ENCODE peak calls at places on chromosomes 2 and 18, in four cellular contexts. P is astrocyte of the cerebellum, R is ovary, K is PC-3. L is an unnamed sample.

GRCh38 chr2:235510305-235510704 is 16.5 kb downstream of the AGAP1 start:
- DNase-seq in P (no peak), K (no peak), R (no peak), L (no peak)

GRCh38 chr2:70400539-70400938 is 98.7 kb upstream of the FAM136A start:
- DNase-seq in R (no peak), P (no peak), K (no peak), L (no peak)

GRCh38 chr2:191688934-191689695 is 11.2 kb downstream of the NABP1 start:
- DNase-seq in R (no peak), K (peak; percentile 90), P (peak; percentile 79), L (no peak)

GRCh38 chr18:21243041-21243431 is 1.0 kb downstream of the GREB1L start:
- DNase-seq in K (peak; percentile 38), R (peak; percentile 25), P (no peak), L (no peak)

GRCh38 chr18:57122906-57123510 is 23.9 kb upstream of the BOD1L2 start:
- DNase-seq in K (no peak), P (no peak), R (no peak), L (no peak)

GRCh38 chr2:188251034-188251433 is 40.6 kb upstream of the GULP1 start:
- DNase-seq in K (no peak), P (no peak), R (no peak), L (no peak)

GRCh38 chr2:230824406-230824978 is 40.2 kb upstream of the ITM2C start:
- DNase-seq in R (peak; percentile 35), P (peak; percentile 78), K (peak; percentile 82), L (peak; percentile 33)

GRCh38 chr2:120350801-120351324 is 4.9 kb downstream of the INHBB start:
- DNase-seq in R (no peak), K (no peak), P (no peak), L (no peak)

GRCh38 chr2:112483047-112483473 is 1.1 kb downstream of the TTL start:
- DNase-seq in P (no peak), K (peak; percentile 58), R (no peak), L (no peak)

GRCh38 chr2:216283038-216283900 is 89.0 kb downstream of the MARCHF4 start:
- DNase-seq in P (no peak), R (no peak), K (peak; percentile 17), L (no peak)

GRCh38 chr2:237254911-237255578 is 158.9 kb downstream of the COL6A3 start:
- DNase-seq in P (peak; percentile 65), K (peak; percentile 63), R (no peak), L (no peak)

GRCh38 chr2:15666776-15667578 is 75.3 kb downstream of the DDX1 start:
- DNase-seq in K (no peak), P (no peak), R (no peak), L (no peak)

GRCh38 chr2:235390108-235390815 is 103.6 kb upstream of the AGAP1 start:
- DNase-seq in P (no peak), R (no peak), K (no peak), L (no peak)

GRCh38 chr2:34306745-34307144 is 707.6 kb upstream of the FAM98A start:
- DNase-seq in K (no peak), P (no peak), R (no peak), L (no peak)

GRCh38 chr2:232485757-232486557 is 1.7 kb downstream of the ECEL1 start:
- DNase-seq in R (peak; percentile 20), P (no peak), K (no peak), L (no peak)

GRCh38 chr18:47964086-47964485 is 33.6 kb upstream of the SMAD2 start:
- DNase-seq in P (no peak), K (no peak), R (no peak), L (no peak)

GRCh38 chr18:71293322-71293721 is 1004.5 kb downstream of the SOCS6 start:
- DNase-seq in R (no peak), K (peak; percentile 24), P (no peak), L (no peak)

GRCh38 chr18:35193313-35193712 is 47.5 kb upstream of the ZNF397 start:
- DNase-seq in P (no peak), K (no peak), R (no peak), L (no peak)

GRCh38 chr2:27685577-27685976 is 21.9 kb downstream of the SLC4A1AP start:
- DNase-seq in K (no peak), P (no peak), R (no peak), L (no peak)

DNA sequence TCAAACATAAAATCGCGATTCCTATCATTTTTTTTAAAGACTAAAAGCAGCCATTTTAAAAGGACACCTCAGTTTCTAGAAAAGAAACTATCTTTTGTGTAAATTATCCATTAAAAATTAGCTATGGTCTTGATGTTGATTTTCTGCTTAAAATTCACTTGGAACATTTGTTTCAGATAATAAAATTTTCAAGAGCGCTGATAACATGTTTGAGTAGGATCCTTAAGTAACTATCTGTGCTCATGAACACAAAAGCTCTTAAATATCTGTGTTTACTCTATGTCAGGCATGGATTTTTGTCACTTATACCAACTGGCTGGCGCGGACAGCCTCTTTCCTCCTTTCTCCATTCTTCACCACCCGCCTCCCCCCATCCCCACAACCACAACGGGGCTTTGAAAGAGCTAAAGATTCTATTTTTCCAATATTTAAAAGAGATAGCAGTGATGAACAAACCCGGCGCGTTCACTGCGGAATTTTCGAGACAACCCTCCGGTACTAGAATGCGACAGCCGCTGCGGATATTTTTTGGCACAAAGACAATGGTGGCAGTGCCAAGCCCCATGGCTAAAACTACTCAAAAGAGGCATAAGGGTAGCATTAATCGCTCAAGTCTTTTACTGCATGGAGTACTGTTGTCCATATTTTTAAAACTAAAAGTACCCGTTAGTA is 181.5 kb downstream of the TCF4 start:
- DNase-seq in P (no peak), K (no peak), R (peak; percentile 43), L (no peak)
- H3K4me3 ChIP-seq in P (peak overlapping the region; percentile 41), K (no peak overlapping the region), R (no peak overlapping the region), L (no peak overlapping the region)

DNA sequence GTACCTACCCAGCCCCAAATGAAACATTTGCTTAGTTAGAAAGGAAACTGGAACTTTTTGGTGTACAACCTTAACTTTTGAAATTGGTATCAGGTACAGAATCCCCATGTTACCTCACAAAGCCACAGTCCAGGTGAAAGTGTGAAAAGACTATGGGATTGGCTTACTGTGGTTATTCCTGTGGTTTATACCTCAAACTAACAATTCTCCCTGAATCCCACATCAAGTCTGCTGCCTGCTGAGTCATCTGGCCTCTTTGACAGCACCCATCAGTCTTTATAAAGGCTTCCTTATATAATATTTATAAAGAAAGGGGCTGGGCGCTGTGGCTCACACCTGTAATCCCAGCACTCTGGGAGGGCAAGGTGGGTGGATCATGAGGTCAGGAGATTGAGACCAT is 164.6 kb downstream of the TMEM247 start:
- DNase-seq in P (peak; percentile 43), K (peak; percentile 88), R (no peak), L (no peak)
- TF ChIP-seq CTCF in P (no peak), K (no peak), R (no peak), L (no peak)

DNA sequence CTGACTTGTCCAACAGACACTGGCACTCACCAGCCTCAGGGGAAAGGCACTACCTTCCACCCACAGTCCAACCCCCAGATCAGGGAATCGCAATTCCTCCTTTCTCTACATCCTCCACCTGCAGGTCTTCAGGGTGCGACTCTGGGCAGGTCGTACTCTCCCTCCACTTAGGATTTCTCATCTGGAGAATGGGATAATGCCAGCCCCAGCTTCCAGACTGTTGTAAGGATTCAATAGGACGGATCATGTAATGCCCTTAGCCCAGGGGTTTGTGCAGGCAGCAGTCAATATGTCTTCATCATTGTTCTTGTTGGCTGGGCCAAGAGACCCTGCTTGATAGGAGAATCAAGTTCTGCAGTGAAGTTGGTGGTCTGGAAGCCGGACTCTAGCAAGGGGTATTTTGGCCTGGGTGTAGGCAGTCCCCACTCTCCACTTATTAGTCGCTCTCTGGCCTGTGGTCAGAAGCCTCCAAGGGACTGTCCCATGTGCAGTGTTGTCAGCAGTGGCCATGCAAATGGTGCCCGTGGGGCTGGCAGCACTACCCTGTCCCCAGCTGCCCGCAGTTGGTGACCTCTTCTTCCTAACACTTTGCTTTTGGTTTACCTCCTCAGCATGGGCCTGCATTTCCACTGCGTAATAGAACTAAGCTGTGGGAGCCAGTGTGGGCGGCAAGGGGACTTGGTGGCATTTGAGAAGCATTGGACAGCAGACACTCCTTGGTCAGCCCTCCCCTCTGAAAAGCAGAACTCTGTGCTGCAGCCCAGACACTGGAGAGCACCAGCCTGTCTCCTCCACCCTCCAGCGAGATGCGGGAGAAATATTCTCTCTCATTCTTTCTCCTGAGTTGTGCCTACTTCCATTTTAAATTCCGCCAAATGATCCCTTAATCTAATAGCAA is 172.5 kb upstream of the HS6ST1 start:
- DNase-seq in P (no peak), K (no peak), R (no peak), L (no peak)
- H3K4me3 ChIP-seq in P (no peak overlapping the region), K (no peak overlapping the region), R (no peak overlapping the region), L (no peak overlapping the region)

GRCh38 chr2:19676770-19677169 is 225.0 kb downstream of the TTC32 start:
- DNase-seq in K (no peak), R (no peak), P (no peak), L (no peak)
- TF ChIP-seq CTCF in K (no peak), R (no peak), P (no peak), L (no peak)

GRCh38 chr2:102022884-102023539 is 31.3 kb downstream of the IL1R2 start:
- DNase-seq in K (no peak), R (no peak), P (no peak), L (no peak)

GRCh38 chr2:102025583-102026267 is 34.0 kb downstream of the IL1R2 start:
- DNase-seq in P (no peak), K (no peak), R (no peak), L (no peak)

GRCh38 chr2:102021776-102022175 is 30.0 kb downstream of the IL1R2 start:
- DNase-seq in K (no peak), R (no peak), P (peak; percentile 63), L (no peak)

GRCh38 chr2:102025016-102025491 is 33.3 kb downstream of the IL1R2 start:
- DNase-seq in P (no peak), K (no peak), R (no peak), L (no peak)

GRCh38 chr2:102024410-102024809 is 32.6 kb downstream of the IL1R2 start:
- DNase-seq in P (no peak), R (no peak), K (no peak), L (no peak)
- H3K4me3 ChIP-seq in P (no peak overlapping the region), R (no peak overlapping the region), K (no peak overlapping the region), L (no peak overlapping the region)

GRCh38 chr2:238754259-238754658 is 93.6 kb upstream of the TWIST2 start:
- DNase-seq in P (no peak), R (no peak), K (peak; percentile 28), L (no peak)
- TF ChIP-seq CTCF in P (no peak), R (no peak), K (peak; percentile 52), L (no peak)

DNA sequence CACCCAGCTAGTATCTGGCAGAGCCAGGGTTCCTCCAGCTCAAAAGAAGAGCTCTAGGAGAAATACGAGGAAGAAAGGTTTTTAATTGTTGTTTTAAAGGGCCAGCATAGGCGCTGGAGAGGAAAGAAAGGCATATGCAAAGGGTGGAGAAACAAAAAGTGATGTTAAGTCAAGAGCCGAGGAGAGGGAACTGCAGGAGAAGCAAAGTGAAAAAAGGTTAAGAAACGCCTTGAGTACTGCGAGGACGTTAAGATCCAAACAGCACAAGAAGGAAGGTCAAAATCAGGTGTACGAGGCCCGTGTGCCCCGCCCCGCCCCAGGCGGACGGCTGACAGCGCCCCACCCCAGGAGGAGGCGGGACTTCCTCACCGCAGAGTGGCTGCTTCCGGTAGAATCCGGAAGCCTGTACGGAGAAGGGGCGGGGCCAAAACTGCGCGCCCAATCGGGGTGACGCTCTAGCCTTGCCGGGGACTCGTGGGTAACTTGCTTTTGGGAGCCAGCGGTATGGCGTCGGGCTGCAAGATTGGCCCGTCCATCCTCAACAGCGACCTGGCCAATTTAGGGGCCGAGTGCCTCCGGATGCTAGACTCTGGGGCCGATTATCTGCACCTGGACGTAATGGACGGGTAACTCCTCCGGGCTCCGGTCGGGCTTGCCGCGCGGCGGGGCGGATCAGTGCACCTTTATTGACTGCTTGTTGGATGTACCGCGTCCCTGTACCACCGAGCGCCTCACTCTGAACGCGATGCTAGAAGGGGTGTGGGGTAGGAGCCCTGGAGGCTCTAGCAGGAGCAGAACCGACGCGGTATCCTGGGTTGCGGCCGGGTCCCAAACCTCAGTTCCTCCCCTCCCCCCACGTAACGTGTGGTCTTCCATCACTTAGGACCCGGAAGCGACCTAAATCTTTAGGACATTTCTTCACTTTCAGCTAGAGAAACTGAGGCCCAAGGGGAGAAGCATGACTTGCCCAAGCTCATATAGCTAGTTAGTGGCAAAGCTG is at the start of gene RPE:
- DNase-seq in R (peak; percentile 97), K (peak; percentile 95), P (peak; percentile 83), L (peak; percentile 68)
- H3K4me3 ChIP-seq in R (peak within 1 kb of the TSS; percentile 72), K (peak within 1 kb of the TSS; percentile 84), P (peak within 1 kb of the TSS; percentile 89), L (peak within 1 kb of the TSS; percentile 74)

L was measured in retinal pigment epithelial cell.